ENCODE peak calls at places on chromosomes 12 and 14, in eight cellular contexts. M is SK-MEL-5, Q is SW480, U is left colon, N is T-helper 1 cell, Z is M059J, A is activated gamma-delta T cell treated with Interleukin-2 at 50 U/mL for 16 hours, X is AG04450. B is an unnamed sample.

GRCh38 chr12:94305293-94305957 is 154.2 kb downstream of the CEP83 start:
- DNase-seq in Z (peak), A (no peak), M (no peak), Q (no peak), U (no peak), X (peak), N (no peak), B (no peak)

GRCh38 chr14:42459171-42459685 is 852.6 kb downstream of the LRFN5 start:
- DNase-seq in M (no peak), N (no peak), Q (no peak), X (no peak), U (no peak), A (no peak), Z (no peak), B (no peak)

GRCh38 chr12:124764870-124765570 is 98.6 kb downstream of the SCARB1 start:
- DNase-seq in X (peak), Z (peak), M (no peak), N (no peak), Q (no peak), A (no peak), U (no peak), B (no peak)

GRCh38 chr14:50344116-50344775 is 32.1 kb downstream of the DMAC2L start:
- DNase-seq in M (no peak), Q (no peak), A (no peak), X (no peak), U (no peak), Z (peak), N (no peak), B (no peak)

GRCh38 chr12:131091976-131092691 is 138.4 kb downstream of the ADGRD1 start:
- DNase-seq in X (no peak), N (no peak), M (no peak), Z (no peak), A (no peak), U (peak), Q (no peak), B (peak)

GRCh38 chr14:62079035-62079434 is 316.8 kb downstream of the SNAPC1 start:
- DNase-seq in M (no peak), N (no peak), X (no peak), U (no peak), Q (no peak), A (no peak), Z (no peak), B (no peak)

GRCh38 chr12:101018540-101018939 is 191.5 kb downstream of the SLC5A8 start:
- DNase-seq in U (no peak), Q (peak), N (no peak), Z (peak), M (no peak), X (peak), A (no peak), B (no peak)

GRCh38 chr12:754238-754816 is 1.9 kb downstream of the WNK1 start:
- DNase-seq in M (no peak), A (no peak), N (peak), Q (peak), U (peak), X (no peak), Z (peak), B (peak)

GRCh38 chr14:80275208-80275850 is 64.0 kb upstream of the DIO2 start:
- DNase-seq in Z (peak), X (no peak), A (no peak), U (no peak), N (no peak), Q (no peak), M (no peak), B (no peak)

GRCh38 chr12:71947645-71948105 is 9.0 kb downstream of the TPH2 start:
- DNase-seq in X (peak), A (no peak), M (no peak), U (no peak), Z (peak), Q (peak), N (no peak), B (no peak)

GRCh38 chr12:30450872-30451271 is 244.8 kb downstream of the IPO8 start:
- DNase-seq in X (no peak), Q (peak), N (no peak), A (no peak), Z (peak), M (peak), U (no peak), B (no peak)